ENCODE peak calls at places on chromosomes 6 and 20, in five cellular contexts. U, N, S, Q and W are unnamed samples.

GRCh38 chr20:40467703-40468411 is 221.2 kb downstream of the MAFB start:
- DNase-seq in U (no peak), N (no peak), S (no peak), Q (no peak), W (no peak)

GRCh38 chr20:44217342-44218092 is 6.9 kb upstream of the OSER1 start:
- DNase-seq in U (peak; percentile 60), N (peak; percentile 59), S (peak; percentile 86), Q (peak; percentile 75), W (peak; percentile 86)

GRCh38 chr6:144215402-144215931 is 65.2 kb downstream of the STX11 start:
- DNase-seq in U (peak; percentile 34), N (peak; percentile 26), S (peak; percentile 81), Q (no peak), W (peak; percentile 41)

GRCh38 chr6:50849781-50850180 is 31.1 kb downstream of the TFAP2B start:
- DNase-seq in U (no peak), N (no peak), S (no peak), Q (no peak), W (no peak)

GRCh38 chr6:71289802-71290175 is 1.2 kb downstream of the OGFRL1 start:
- DNase-seq in U (no peak), N (no peak), S (no peak), Q (no peak), W (no peak)

GRCh38 chr6:71288228-71289038 is at the start of gene OGFRL1:
- DNase-seq in U (peak; percentile 84), N (peak; percentile 62), S (peak; percentile 97), Q (peak; percentile 71), W (peak; percentile 86)

GRCh38 chr20:50259705-50260479 is 69.3 kb downstream of the CEBPB start:
- DNase-seq in U (peak; percentile 64), N (no peak), S (no peak), Q (peak; percentile 54), W (no peak)

GRCh38 chr6:71330501-71330900 is 41.9 kb downstream of the OGFRL1 start:
- DNase-seq in U (no peak), N (no peak), S (no peak), Q (no peak), W (no peak)

GRCh38 chr20:63230800-63231268 is 4.9 kb upstream of the BIRC7 start:
- DNase-seq in U (peak; percentile 49), N (peak; percentile 46), S (no peak), Q (no peak), W (peak; percentile 83)

GRCh38 chr6:3608159-3608558 is 143.4 kb downstream of the PXDC1 start:
- DNase-seq in U (no peak), N (no peak), S (no peak), Q (no peak), W (no peak)

GRCh38 chr6:106141441-106142237 is 55.5 kb downstream of the PRDM1 start:
- DNase-seq in U (no peak), N (no peak), S (no peak), Q (no peak), W (peak; percentile 55)

GRCh38 chr20:37276494-37277252 is 12.8 kb upstream of the MANBAL start:
- DNase-seq in U (peak; percentile 41), N (peak; percentile 85), S (no peak), Q (no peak), W (peak; percentile 87)

GRCh38 chr6:8137529-8137939 is 35.2 kb upstream of the EEF1E1 start:
- DNase-seq in U (no peak), N (no peak), S (no peak), Q (no peak), W (no peak)

GRCh38 chr6:32838114-32838958 is at the start of gene TAP2:
- DNase-seq in U (peak; percentile 96), N (peak; percentile 97), S (peak; percentile 100), Q (peak; percentile 96), W (peak; percentile 94)

GRCh38 chr6:120903836-120904235 is 430.4 kb downstream of the TBC1D32 start:
- DNase-seq in U (no peak), N (no peak), S (no peak), Q (no peak), W (no peak)

GRCh38 chr20:58890073-58890453 is 37.5 kb downstream of the GNAS start:
- DNase-seq in U (no peak), N (no peak), S (no peak), Q (no peak), W (no peak)

GRCh38 chr20:43448748-43449535 is 8.8 kb upstream of the SRSF6 start:
- DNase-seq in U (no peak), N (no peak), S (no peak), Q (no peak), W (peak; percentile 55)

GRCh38 chr6:21022343-21023107 is 488.3 kb downstream of the CDKAL1 start:
- DNase-seq in U (no peak), N (no peak), S (no peak), Q (peak; percentile 60), W (no peak)

GRCh38 chr6:159307246-159307790 is 138.1 kb downstream of the FNDC1 start:
- DNase-seq in U (no peak), N (no peak), S (no peak), Q (no peak), W (no peak)

GRCh38 chr6:33960345-33961313 is 156.8 kb upstream of the MLN start:
- DNase-seq in U (no peak), N (no peak), S (peak; percentile 71), Q (no peak), W (peak; percentile 26)

GRCh38 chr6:81814365-81815109 is 62.1 kb upstream of the TENT5A start:
- DNase-seq in U (no peak), N (no peak), S (no peak), Q (no peak), W (no peak)

GRCh38 chr6:37451411-37452273 is 18.6 kb downstream of the CMTR1 start:
- DNase-seq in U (no peak), N (no peak), S (no peak), Q (no peak), W (no peak)

GRCh38 chr20:12199703-12200102 is 282.0 kb downstream of the BTBD3 start:
- DNase-seq in U (no peak), N (no peak), S (no peak), Q (no peak), W (no peak)

GRCh38 chr6:3454206-3455016 is 2.4 kb downstream of the SLC22A23 start:
- DNase-seq in U (no peak), N (no peak), S (no peak), Q (no peak), W (no peak)

GRCh38 chr20:52493177-52493711 is 301.7 kb upstream of the ZFP64 start:
- DNase-seq in U (no peak), N (no peak), S (no peak), Q (no peak), W (peak; percentile 83)

GRCh38 chr6:36533321-36533720 is 14.0 kb downstream of the STK38 start:
- DNase-seq in U (no peak), N (no peak), S (no peak), Q (no peak), W (no peak)

GRCh38 chr6:44701038-44701636 is 313.6 kb downstream of the CDC5L start:
- DNase-seq in U (no peak), N (no peak), S (no peak), Q (no peak), W (no peak)

GRCh38 chr6:31877651-31878161 is 1.1 kb downstream of the SLC44A4 start:
- DNase-seq in U (no peak), N (no peak), S (no peak), Q (peak; percentile 68), W (peak; percentile 19)

GRCh38 chr6:296151-297122 is 4.2 kb downstream of the DUSP22 start:
- DNase-seq in U (no peak), N (no peak), S (peak; percentile 86), Q (no peak), W (peak; percentile 15)

GRCh38 chr6:57242505-57242904 is 20.4 kb upstream of the RAB23 start:
- DNase-seq in U (no peak), N (no peak), S (no peak), Q (no peak), W (no peak)

GRCh38 chr6:155248021-155249001 is 15.5 kb upstream of the CLDN20 start:
- DNase-seq in U (no peak), N (peak; percentile 61), S (no peak), Q (peak; percentile 72), W (peak; percentile 78)

GRCh38 chr20:33304046-33304445 is 21.0 kb downstream of the BPIFB1 start:
- DNase-seq in U (no peak), N (no peak), S (no peak), Q (no peak), W (no peak)

GRCh38 chr20:21677781-21678180 is 27.7 kb upstream of the PAX1 start:
- DNase-seq in U (no peak), N (no peak), S (no peak), Q (no peak), W (no peak)

GRCh38 chr20:21682576-21682975 is 22.9 kb upstream of the PAX1 start:
- DNase-seq in U (no peak), N (no peak), S (no peak), Q (no peak), W (peak; percentile 29)

GRCh38 chr20:21681219-21681931 is 24.1 kb upstream of the PAX1 start:
- DNase-seq in U (no peak), N (no peak), S (peak; percentile 59), Q (no peak), W (no peak)

GRCh38 chr20:21684671-21685070 is 20.8 kb upstream of the PAX1 start:
- DNase-seq in U (no peak), N (no peak), S (no peak), Q (no peak), W (no peak)

GRCh38 chr20:21681932-21682318 is 23.5 kb upstream of the PAX1 start:
- DNase-seq in U (no peak), N (no peak), S (peak; percentile 61), Q (no peak), W (no peak)
- H3K27ac ChIP-seq in U (no peak overlapping the region), N (no peak overlapping the region), S (no peak overlapping the region), Q (no peak overlapping the region), W (no peak overlapping the region)

GRCh38 chr6:42197574-42198362 is 3.0 kb upstream of the GUCA1B start:
- DNase-seq in U (no peak), N (no peak), S (no peak), Q (no peak), W (peak; percentile 83)
- TF ChIP-seq CTCF in U (no peak), N (no peak), S (no peak), Q (no peak), W (peak; percentile 12)

GRCh38 chr6:139570166-139570565 is 195.7 kb upstream of the CITED2 start:
- DNase-seq in U (no peak), N (no peak), S (no peak), Q (no peak), W (no peak)
- H3K27ac ChIP-seq in U (no peak overlapping the region), N (no peak overlapping the region), S (no peak overlapping the region), Q (no peak overlapping the region), W (no peak overlapping the region)

GRCh38 chr20:53646550-53646949 is 52.9 kb upstream of the ZNF217 start:
- DNase-seq in U (no peak), N (no peak), S (no peak), Q (no peak), W (no peak)
- TF ChIP-seq CTCF in U (no peak), N (no peak), S (no peak), Q (no peak), W (no peak)

GRCh38 chr20:3590164-3590563 is 73.0 kb downstream of the GFRA4 start:
- DNase-seq in U (no peak), N (no peak), S (no peak), Q (no peak), W (no peak)

GRCh38 chr20:3592931-3593330 is 70.3 kb downstream of the GFRA4 start:
- DNase-seq in U (no peak), N (no peak), S (no peak), Q (no peak), W (no peak)

GRCh38 chr20:3595541-3595940 is 67.7 kb downstream of the GFRA4 start:
- DNase-seq in U (no peak), N (no peak), S (no peak), Q (no peak), W (no peak)
- H3K27ac ChIP-seq in U (no peak overlapping the region), N (no peak overlapping the region), S (no peak overlapping the region), Q (no peak overlapping the region), W (no peak overlapping the region)